ENCODE peak calls at places on chromosomes 13 and 19, in ten cellular contexts. One of them, this sample, is unnamed.

GRCh38 chr19:16419671-16420394 is 51.9 kb downstream of the EPS15L1 start:
- DNase-seq in NB4: no peak
- DNase-seq in stimulated activated naive CD8-positive, alpha-beta T cell treated with anti-CD3 and anti-CD28 coated beads, Interleukin-15, Interleukin-2, amounts not matched to agents 100 U/mL and 50 U/mL, for 24 hours: no peak
- DNase-seq in activated T-cell treated with anti-CD3 and anti-CD28 coated beads for 1 hour: no peak
- DNase-seq in natural killer cell: no peak
- DNase-seq in NCI-H1092: no peak
- DNase-seq in sciatic nerve: no peak
- DNase-seq in hippocampal formation: no peak
- DNase-seq in A549: no peak
- DNase-seq in fibroblast of the conjunctiva: no peak
- DNase-seq in this sample: no peak

GRCh38 chr19:31348416-31349159 is 648 bp downstream of the TSHZ3 start:
- DNase-seq in activated T-cell treated with anti-CD3 and anti-CD28 coated beads for 1 hour: no peak
- DNase-seq in hippocampal formation: no peak
- DNase-seq in natural killer cell: no peak
- DNase-seq in NB4: no peak
- DNase-seq in fibroblast of the conjunctiva: no peak
- DNase-seq in NCI-H1092: no peak
- DNase-seq in sciatic nerve: no peak
- DNase-seq in stimulated activated naive CD8-positive, alpha-beta T cell treated with anti-CD3 and anti-CD28 coated beads, Interleukin-15, Interleukin-2, amounts not matched to agents 100 U/mL and 50 U/mL, for 24 hours: no peak
- DNase-seq in A549: peak
- DNase-seq in this sample: no peak

GRCh38 chr13:112616586-112617381 is 28.8 kb upstream of the TUBGCP3 start:
- DNase-seq in sciatic nerve: no peak
- DNase-seq in hippocampal formation: no peak
- DNase-seq in activated T-cell treated with anti-CD3 and anti-CD28 coated beads for 1 hour: no peak
- DNase-seq in stimulated activated naive CD8-positive, alpha-beta T cell treated with anti-CD3 and anti-CD28 coated beads, Interleukin-15, Interleukin-2, amounts not matched to agents 100 U/mL and 50 U/mL, for 24 hours: peak
- DNase-seq in NCI-H1092: no peak
- DNase-seq in A549: peak
- DNase-seq in natural killer cell: no peak
- DNase-seq in NB4: peak
- DNase-seq in fibroblast of the conjunctiva: peak
- DNase-seq in this sample: peak

GRCh38 chr13:21328836-21329477 is 130.1 kb downstream of the ZDHHC20 start:
- DNase-seq in fibroblast of the conjunctiva: no peak
- DNase-seq in NB4: no peak
- DNase-seq in sciatic nerve: no peak
- DNase-seq in A549: no peak
- DNase-seq in activated T-cell treated with anti-CD3 and anti-CD28 coated beads for 1 hour: no peak
- DNase-seq in NCI-H1092: no peak
- DNase-seq in stimulated activated naive CD8-positive, alpha-beta T cell treated with anti-CD3 and anti-CD28 coated beads, Interleukin-15, Interleukin-2, amounts not matched to agents 100 U/mL and 50 U/mL, for 24 hours: no peak
- DNase-seq in hippocampal formation: no peak
- DNase-seq in natural killer cell: no peak
- DNase-seq in this sample: no peak

GRCh38 chr19:19835560-19836038 is 14.0 kb upstream of the ZNF506 start:
- DNase-seq in activated T-cell treated with anti-CD3 and anti-CD28 coated beads for 1 hour: no peak
- DNase-seq in NB4: no peak
- DNase-seq in fibroblast of the conjunctiva: no peak
- DNase-seq in NCI-H1092: no peak
- DNase-seq in hippocampal formation: no peak
- DNase-seq in stimulated activated naive CD8-positive, alpha-beta T cell treated with anti-CD3 and anti-CD28 coated beads, Interleukin-15, Interleukin-2, amounts not matched to agents 100 U/mL and 50 U/mL, for 24 hours: no peak
- DNase-seq in natural killer cell: no peak
- DNase-seq in A549: no peak
- DNase-seq in sciatic nerve: no peak
- DNase-seq in this sample: no peak

GRCh38 chr19:14381689-14382474 is 638 bp downstream of the ADGRE5 start:
- DNase-seq in sciatic nerve: no peak
- DNase-seq in natural killer cell: peak
- DNase-seq in NCI-H1092: no peak
- DNase-seq in activated T-cell treated with anti-CD3 and anti-CD28 coated beads for 1 hour: peak
- DNase-seq in NB4: peak
- DNase-seq in A549: peak
- DNase-seq in hippocampal formation: no peak
- DNase-seq in stimulated activated naive CD8-positive, alpha-beta T cell treated with anti-CD3 and anti-CD28 coated beads, Interleukin-15, Interleukin-2, amounts not matched to agents 100 U/mL and 50 U/mL, for 24 hours: peak
- DNase-seq in fibroblast of the conjunctiva: no peak
- DNase-seq in this sample: no peak

GRCh38 chr13:53068841-53069520 is 40.4 kb downstream of the OLFM4 start:
- DNase-seq in activated T-cell treated with anti-CD3 and anti-CD28 coated beads for 1 hour: no peak
- DNase-seq in NB4: no peak
- DNase-seq in hippocampal formation: peak
- DNase-seq in fibroblast of the conjunctiva: no peak
- DNase-seq in natural killer cell: no peak
- DNase-seq in A549: no peak
- DNase-seq in stimulated activated naive CD8-positive, alpha-beta T cell treated with anti-CD3 and anti-CD28 coated beads, Interleukin-15, Interleukin-2, amounts not matched to agents 100 U/mL and 50 U/mL, for 24 hours: no peak
- DNase-seq in sciatic nerve: no peak
- DNase-seq in NCI-H1092: no peak
- DNase-seq in this sample: no peak

GRCh38 chr19:48674216-48674809 is 1.5 kb upstream of the NTN5 start:
- DNase-seq in fibroblast of the conjunctiva: no peak
- DNase-seq in NCI-H1092: no peak
- DNase-seq in activated T-cell treated with anti-CD3 and anti-CD28 coated beads for 1 hour: no peak
- DNase-seq in A549: no peak
- DNase-seq in NB4: no peak
- DNase-seq in stimulated activated naive CD8-positive, alpha-beta T cell treated with anti-CD3 and anti-CD28 coated beads, Interleukin-15, Interleukin-2, amounts not matched to agents 100 U/mL and 50 U/mL, for 24 hours: no peak
- DNase-seq in natural killer cell: no peak
- DNase-seq in hippocampal formation: no peak
- DNase-seq in sciatic nerve: no peak
- DNase-seq in this sample: no peak

GRCh38 chr19:3857449-3858003 is 11.3 kb downstream of the ZFR2 start:
- DNase-seq in activated T-cell treated with anti-CD3 and anti-CD28 coated beads for 1 hour: no peak
- DNase-seq in hippocampal formation: no peak
- DNase-seq in natural killer cell: no peak
- DNase-seq in NCI-H1092: peak
- DNase-seq in sciatic nerve: no peak
- DNase-seq in NB4: no peak
- DNase-seq in A549: no peak
- DNase-seq in stimulated activated naive CD8-positive, alpha-beta T cell treated with anti-CD3 and anti-CD28 coated beads, Interleukin-15, Interleukin-2, amounts not matched to agents 100 U/mL and 50 U/mL, for 24 hours: no peak
- DNase-seq in fibroblast of the conjunctiva: no peak
- DNase-seq in this sample: no peak

GRCh38 chr19:16637535-16637934 is 9.5 kb upstream of the MED26 start:
- DNase-seq in fibroblast of the conjunctiva: no peak
- DNase-seq in stimulated activated naive CD8-positive, alpha-beta T cell treated with anti-CD3 and anti-CD28 coated beads, Interleukin-15, Interleukin-2, amounts not matched to agents 100 U/mL and 50 U/mL, for 24 hours: no peak
- DNase-seq in sciatic nerve: no peak
- DNase-seq in NB4: peak
- DNase-seq in hippocampal formation: no peak
- DNase-seq in NCI-H1092: no peak
- DNase-seq in activated T-cell treated with anti-CD3 and anti-CD28 coated beads for 1 hour: no peak
- DNase-seq in natural killer cell: no peak
- DNase-seq in A549: no peak
- DNase-seq in this sample: no peak

GRCh38 chr13:38641164-38641948 is 45.5 kb upstream of the FREM2 start:
- DNase-seq in natural killer cell: no peak
- DNase-seq in stimulated activated naive CD8-positive, alpha-beta T cell treated with anti-CD3 and anti-CD28 coated beads, Interleukin-15, Interleukin-2, amounts not matched to agents 100 U/mL and 50 U/mL, for 24 hours: no peak
- DNase-seq in hippocampal formation: no peak
- DNase-seq in activated T-cell treated with anti-CD3 and anti-CD28 coated beads for 1 hour: no peak
- DNase-seq in sciatic nerve: no peak
- DNase-seq in NCI-H1092: no peak
- DNase-seq in A549: no peak
- DNase-seq in fibroblast of the conjunctiva: no peak
- DNase-seq in NB4: no peak
- DNase-seq in this sample: no peak

This sample was measured in HuH-7.